ENCODE peak calls at places on chromosomes 1 and 21, in ten cellular contexts. H is testis; T is CD8-positive, alpha-beta T cell; G is GM12878; W is foreskin keratinocyte; B is osteoblast; S is psoas muscle; J is uterus; N is adrenal gland; Y is brain microvascular endothelial cell. X is an unnamed sample. For H3K27me3, the result is how much of the 10 kb centered on the place peaks cover.

GRCh38 chr1:72100766-72101165 is 181.6 kb downstream of the NEGR1 start:
- DNase-seq in H (no peak), N (no peak), S (no peak), W (no peak), G (no peak), J (no peak), Y (no peak), B (no peak), T (no peak), X (no peak)

GRCh38 chr1:226532553-226532952 is 16.0 kb upstream of the STUM start:
- DNase-seq in T (no peak), W (no peak), G (no peak), N (no peak), Y (no peak), B (no peak), S (no peak), H (no peak), J (no peak), X (no peak)

GRCh38 chr1:34696230-34696629 is 58.6 kb upstream of the GJB5 start:
- DNase-seq in J (no peak), T (no peak), S (no peak), N (no peak), H (no peak), W (peak), G (no peak), B (no peak), Y (no peak), X (no peak)

GRCh38 chr1:168554603-168555520 is 11.1 kb upstream of the XCL2 start:
- DNase-seq in S (no peak), H (no peak), N (no peak), T (no peak), Y (no peak), G (no peak), B (no peak), J (no peak), W (no peak), X (no peak)

GRCh38 chr21:35095859-35096291 is 46.8 kb upstream of the RUNX1 start:
- DNase-seq in J (no peak), W (no peak), N (no peak), B (no peak), Y (no peak), G (no peak), T (no peak), H (no peak), S (no peak), X (no peak)

GRCh38 chr1:205258313-205259176 is 30.8 kb downstream of the TMCC2 start:
- DNase-seq in H (no peak), T (no peak), J (no peak), N (peak), B (peak), W (peak), S (peak), G (no peak), Y (peak), X (no peak)

GRCh38 chr1:85413169-85413568 is 51.8 kb downstream of the DDAH1 start:
- DNase-seq in H (no peak), Y (no peak), J (no peak), G (no peak), B (peak), T (no peak), N (no peak), S (no peak), W (no peak), X (no peak)

GRCh38 chr1:30277415-30277814 is 446.0 kb downstream of the MATN1 start:
- DNase-seq in B (no peak), N (no peak), Y (no peak), H (no peak), J (no peak), W (no peak), T (no peak), S (no peak), G (no peak), X (no peak)

DNA sequence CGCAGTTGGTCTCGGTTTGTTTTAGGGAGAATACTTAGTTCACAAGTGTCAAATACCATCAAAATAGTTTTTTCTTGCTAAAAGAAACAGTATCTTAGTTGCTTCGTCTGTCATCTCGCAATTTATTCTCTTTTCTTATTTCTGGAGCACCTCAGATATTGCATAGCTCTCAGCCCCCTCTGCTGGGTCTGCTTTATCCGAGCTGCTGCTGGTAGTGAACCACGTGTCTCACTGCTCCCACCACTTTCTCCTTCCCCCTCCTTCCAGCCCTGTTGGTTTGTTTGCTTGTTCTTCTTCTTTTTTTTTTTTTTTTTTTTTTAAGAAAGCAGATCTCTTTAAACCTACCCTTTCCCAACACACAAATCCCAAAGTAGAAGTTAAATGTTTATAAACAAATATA is 170.8 kb downstream of the EDEM3 start:
- DNase-seq in N (no peak), W (no peak), H (no peak), T (no peak), J (no peak), Y (no peak), G (no peak), B (no peak), S (no peak), X (no peak)
- TF ChIP-seq CTCF in N (no peak), W (no peak), H (no peak), T (no peak), J (no peak), Y (peak), G (no peak), B (no peak), S (no peak), X (no peak)

GRCh38 chr1:41417746-41418145 is 56.5 kb downstream of the FOXO6 start:
- DNase-seq in G (no peak), T (no peak), Y (no peak), W (no peak), N (no peak), J (no peak), S (no peak), H (no peak), B (peak), X (no peak)
- H3K27me3 ChIP-seq in G (under half), T (under half), Y (under half), W (under half), N (under half), J (under half), S (under half), H (under half), B (under half), X (under half)

DNA sequence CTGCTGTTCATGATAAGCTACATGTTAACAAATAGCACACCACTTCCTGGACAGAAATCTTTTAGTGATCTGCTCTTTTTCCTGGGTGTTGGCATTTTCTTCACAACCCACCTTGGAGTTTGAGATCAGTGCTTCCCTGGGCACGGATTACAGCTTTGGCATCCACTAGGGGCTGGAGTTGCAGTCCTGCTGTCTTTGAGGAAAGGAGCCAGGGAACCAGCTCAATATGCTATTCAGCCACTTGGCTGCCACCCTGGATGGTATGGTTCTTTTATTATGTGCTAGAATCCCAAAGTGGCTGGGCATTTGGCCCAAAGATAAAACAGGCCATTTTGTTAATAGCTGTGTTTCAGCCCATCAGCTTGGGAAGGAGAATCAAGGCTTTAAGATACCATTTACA is 55.7 kb upstream of the ADAR start:
- DNase-seq in B (no peak), J (no peak), S (no peak), Y (no peak), T (no peak), G (no peak), H (no peak), N (no peak), W (no peak), X (no peak)
- TF ChIP-seq CTCF in B (no peak), J (no peak), S (no peak), Y (peak), T (no peak), G (no peak), H (no peak), N (no peak), W (no peak), X (no peak)

GRCh38 chr1:228015276-228016180 is 8.7 kb downstream of the WNT3A start:
- DNase-seq in S (no peak), W (peak), J (peak), Y (peak), H (no peak), G (no peak), N (no peak), T (no peak), B (peak), X (no peak)

GRCh38 chr1:228013322-228014234 is 6.8 kb downstream of the WNT3A start:
- DNase-seq in J (peak), Y (no peak), T (no peak), B (peak), H (peak), N (no peak), S (peak), G (no peak), W (peak), X (no peak)

GRCh38 chr1:228016181-228016510 is 9.3 kb downstream of the WNT3A start:
- DNase-seq in T (no peak), B (peak), W (no peak), S (no peak), Y (no peak), J (no peak), H (no peak), G (no peak), N (no peak), X (no peak)

GRCh38 chr1:228012555-228012954 is 5.8 kb downstream of the WNT3A start:
- DNase-seq in T (no peak), W (no peak), H (peak), N (no peak), S (no peak), Y (no peak), G (no peak), J (no peak), B (peak), X (peak)

DNA sequence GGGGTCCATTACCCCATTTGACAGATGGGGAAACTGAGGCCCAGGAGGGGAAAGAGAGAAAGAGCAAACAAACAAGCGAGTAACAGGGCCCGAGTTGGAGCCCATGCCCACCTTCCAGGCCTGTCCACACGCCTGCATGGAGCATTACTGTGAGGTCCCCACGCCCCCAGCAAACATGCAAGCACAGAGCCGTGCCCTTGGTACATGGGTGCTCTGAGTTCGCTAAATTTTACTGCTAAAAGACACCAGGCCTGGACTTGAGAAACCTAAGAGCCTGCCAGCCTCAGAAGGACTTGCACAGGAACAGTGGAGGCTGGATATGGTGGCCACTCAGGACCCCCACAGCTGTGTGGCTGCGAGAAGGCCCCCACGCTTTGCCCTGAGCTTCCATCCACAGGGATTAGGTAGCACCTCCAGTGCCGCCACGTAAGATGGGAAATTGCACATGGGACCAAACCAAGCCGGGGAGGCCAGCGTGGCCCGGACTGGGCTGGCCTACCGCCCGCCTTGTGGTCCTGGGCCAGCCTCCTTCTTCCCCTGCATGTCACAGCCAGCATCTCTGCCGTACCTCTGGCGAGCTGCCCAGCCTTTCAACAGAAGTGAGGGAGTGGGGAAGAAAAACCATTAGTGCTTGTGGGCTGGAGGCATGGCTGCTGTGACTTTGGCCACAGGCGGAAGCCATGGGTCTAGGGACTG is 7.6 kb downstream of the WNT3A start:
- DNase-seq in B (peak), G (no peak), J (peak), S (no peak), Y (peak), W (peak), N (no peak), H (peak), T (no peak), X (no peak)
- H3K27me3 ChIP-seq in B (under half), G (under half), J (under half), S (under half), Y (under half), W (under half), N (under half), H (under half), T (under half), X (under half)

GRCh38 chr1:7117265-7117598 is 332.0 kb downstream of the CAMTA1 start:
- DNase-seq in Y (no peak), G (no peak), H (no peak), T (no peak), J (no peak), W (no peak), N (no peak), B (no peak), S (no peak), X (no peak)

GRCh38 chr1:7121622-7121988 is 336.4 kb downstream of the CAMTA1 start:
- DNase-seq in W (no peak), Y (no peak), N (peak), H (peak), J (peak), G (no peak), T (no peak), B (no peak), S (peak), X (no peak)

GRCh38 chr1:7120863-7121621 is 335.8 kb downstream of the CAMTA1 start:
- DNase-seq in T (no peak), B (peak), N (peak), J (no peak), W (no peak), S (no peak), Y (no peak), H (no peak), G (no peak), X (no peak)

GRCh38 chr1:7116001-7116400 is 330.7 kb downstream of the CAMTA1 start:
- DNase-seq in T (no peak), W (no peak), G (no peak), S (no peak), N (no peak), J (no peak), Y (no peak), H (no peak), B (no peak), X (no peak)

DNA sequence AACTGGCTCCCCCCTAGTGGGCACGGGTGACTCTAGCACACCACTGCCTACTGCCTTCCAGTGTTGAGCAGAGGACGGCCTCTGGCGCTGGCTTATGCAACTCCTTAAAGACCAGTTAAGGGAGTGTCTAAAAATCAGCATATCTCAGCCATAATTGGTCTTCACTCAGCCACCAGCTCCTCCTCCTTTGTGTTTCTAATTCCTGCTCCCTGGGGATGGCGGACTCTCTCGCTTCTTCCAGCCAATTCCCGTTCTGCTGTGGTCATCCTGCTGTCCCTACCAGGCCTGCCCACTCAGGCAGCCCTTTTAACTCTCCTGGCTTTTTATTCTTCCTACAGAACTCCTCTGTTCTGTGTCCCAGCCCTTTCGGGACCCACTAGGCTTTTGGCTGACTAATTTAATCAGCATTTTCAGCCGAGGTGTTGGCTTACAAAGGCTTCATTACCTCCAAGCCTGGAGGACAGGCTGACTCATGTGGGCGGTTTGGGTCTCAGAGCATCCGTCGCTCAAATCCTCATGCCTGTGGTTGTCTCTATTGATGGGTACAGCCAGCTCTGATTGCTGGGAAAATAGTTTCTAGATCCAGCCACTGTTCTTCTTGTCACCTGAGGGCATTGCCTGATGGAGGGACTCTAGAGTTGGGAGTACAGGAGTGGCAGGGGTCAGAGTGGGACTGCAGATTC is 332.5 kb downstream of the CAMTA1 start:
- DNase-seq in J (no peak), W (peak), N (no peak), B (peak), G (no peak), Y (peak), S (peak), T (no peak), H (no peak), X (no peak)
- TF ChIP-seq CTCF in J (no peak), W (peak), N (no peak), B (no peak), G (no peak), Y (peak), S (no peak), T (no peak), H (no peak), X (no peak)

DNA sequence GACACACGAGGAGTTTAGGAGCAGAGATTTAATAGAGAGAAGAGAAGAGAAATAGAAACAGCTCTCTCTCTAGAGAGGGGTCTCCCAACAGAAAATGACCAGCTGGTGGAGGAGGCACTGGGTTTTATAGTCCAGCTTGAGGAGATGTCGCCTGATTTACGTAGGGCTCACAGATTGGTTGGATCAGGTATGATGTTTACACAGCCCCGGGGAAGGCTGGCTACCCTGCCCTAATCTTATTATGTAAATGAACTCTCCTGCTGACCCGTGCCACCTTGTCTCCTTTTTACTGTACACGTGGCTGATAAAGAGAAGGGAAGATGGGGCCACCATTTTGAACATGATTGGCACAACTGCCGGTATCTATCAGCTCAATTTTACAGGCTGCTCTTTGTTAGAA is 172.5 kb downstream of the TRIM33 start:
- DNase-seq in S (no peak), B (no peak), N (no peak), W (no peak), J (no peak), H (no peak), G (no peak), Y (no peak), T (no peak), X (no peak)
- H3K27me3 ChIP-seq in S (under half), B (under half), N (under half), W (under half), J (under half), H (under half), G (under half), Y (under half), T (under half), X (under half)

X was measured in lung.